ENCODE peak calls at places on chromosomes 2 and 18, in five cellular contexts. E is left lung, A is choroid plexus epithelial cell, Y is ovary, V is right atrium auricular region. N is an unnamed sample.

GRCh38 chr2:123514808-123515207 is 510.3 kb upstream of the CNTNAP5 start:
- DNase-seq in E (no peak), A (no peak), Y (no peak), V (no peak), N (no peak)

GRCh38 chr2:167761465-167762136 is 485.8 kb downstream of the STK39 start:
- DNase-seq in E (no peak), A (no peak), Y (no peak), V (no peak), N (no peak)

GRCh38 chr18:48179005-48179404 is 230.2 kb downstream of the ZBTB7C start:
- DNase-seq in E (no peak), A (no peak), Y (no peak), V (no peak), N (no peak)

GRCh38 chr2:136131484-136131960 is 13.6 kb upstream of the CXCR4 start:
- DNase-seq in E (no peak), A (no peak), Y (no peak), V (no peak), N (no peak)

GRCh38 chr2:10733584-10733958 is 12.1 kb downstream of the ATP6V1C2 start:
- DNase-seq in E (no peak), A (peak; percentile 24), Y (no peak), V (no peak), N (no peak)

GRCh38 chr2:165307317-165307716 is 68.1 kb downstream of the SCN2A start:
- DNase-seq in E (no peak), A (no peak), Y (no peak), V (no peak), N (no peak)

GRCh38 chr2:196801578-196801977 is 2.1 kb upstream of the GTF3C3 start:
- DNase-seq in E (no peak), A (no peak), Y (no peak), V (no peak), N (peak; percentile 32)

GRCh38 chr18:27363918-27364317 is 178.8 kb upstream of the CHST9 start:
- DNase-seq in E (no peak), A (peak; percentile 43), Y (no peak), V (no peak), N (peak; percentile 20)

GRCh38 chr2:234980476-234981187 is 28.8 kb downstream of the SH3BP4 start:
- DNase-seq in E (no peak), A (peak; percentile 57), Y (no peak), V (no peak), N (peak; percentile 72)

GRCh38 chr2:170467568-170468422 is 247.3 kb upstream of the SP5 start:
- DNase-seq in E (no peak), A (no peak), Y (no peak), V (no peak), N (no peak)

GRCh38 chr2:37984589-37984988 is 59.5 kb downstream of the RMDN2 start:
- DNase-seq in E (no peak), A (peak; percentile 67), Y (no peak), V (no peak), N (peak; percentile 54)

GRCh38 chr18:23378470-23378764 is 74.7 kb upstream of the RIOK3 start:
- DNase-seq in E (no peak), A (peak; percentile 34), Y (no peak), V (no peak), N (peak; percentile 38)

GRCh38 chr2:18219676-18220075 is 340.8 kb downstream of the RDH14 start:
- DNase-seq in E (no peak), A (peak; percentile 48), Y (no peak), V (no peak), N (no peak)
- TF ChIP-seq CTCF in E (no peak), A (peak; percentile 65), Y (no peak), V (no peak), N (peak; percentile 30)

DNA sequence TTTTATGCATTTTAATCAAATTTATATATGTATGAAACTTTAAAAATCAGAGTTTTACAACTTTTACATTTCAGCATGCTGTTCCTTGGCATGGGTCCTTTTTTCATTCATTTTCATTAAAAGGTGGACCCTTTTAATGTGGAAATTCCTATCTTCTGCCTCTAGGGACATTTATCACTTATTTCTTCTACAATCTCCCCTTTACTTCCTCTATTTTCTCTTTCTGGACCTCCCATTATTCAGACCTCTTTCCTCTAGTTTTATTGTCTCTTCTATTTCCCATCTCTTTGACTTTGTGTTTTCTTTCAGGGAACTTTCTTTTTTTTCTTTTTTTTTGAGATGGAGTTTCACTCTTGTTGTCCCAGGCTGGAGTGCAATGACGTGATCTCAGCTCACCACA is 5.7 kb downstream of the PROC start:
- DNase-seq in E (no peak), A (no peak), Y (no peak), V (no peak), N (no peak)
- H3K4me3 ChIP-seq in E (no peak overlapping the region), A (peak overlapping the region; percentile 44), Y (no peak overlapping the region), V (no peak overlapping the region), N (peak overlapping the region; percentile 31)

DNA sequence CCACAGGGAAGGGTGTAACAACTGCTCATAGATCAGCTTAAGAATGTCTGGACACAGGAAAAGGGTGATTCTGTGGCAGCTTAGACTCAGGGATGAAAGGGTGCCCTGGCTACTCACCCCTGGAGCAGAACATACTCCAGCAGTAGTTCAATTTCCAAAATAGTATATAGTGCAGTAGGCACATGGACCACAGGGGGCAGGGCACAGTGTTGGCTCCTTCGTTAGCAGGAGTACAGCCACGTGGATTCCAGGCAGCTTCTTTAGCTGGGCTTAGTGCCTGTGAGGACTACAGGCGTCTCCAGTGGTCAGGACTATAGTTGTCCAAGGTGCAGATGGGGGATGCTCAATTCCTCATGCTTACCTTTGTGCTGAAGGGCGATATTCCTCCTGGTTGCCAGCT is 277.5 kb upstream of the DDX18 start:
- DNase-seq in E (no peak), A (no peak), Y (no peak), V (no peak), N (no peak)
- TF ChIP-seq CTCF in E (no peak), A (no peak), Y (no peak), V (no peak), N (no peak)

DNA sequence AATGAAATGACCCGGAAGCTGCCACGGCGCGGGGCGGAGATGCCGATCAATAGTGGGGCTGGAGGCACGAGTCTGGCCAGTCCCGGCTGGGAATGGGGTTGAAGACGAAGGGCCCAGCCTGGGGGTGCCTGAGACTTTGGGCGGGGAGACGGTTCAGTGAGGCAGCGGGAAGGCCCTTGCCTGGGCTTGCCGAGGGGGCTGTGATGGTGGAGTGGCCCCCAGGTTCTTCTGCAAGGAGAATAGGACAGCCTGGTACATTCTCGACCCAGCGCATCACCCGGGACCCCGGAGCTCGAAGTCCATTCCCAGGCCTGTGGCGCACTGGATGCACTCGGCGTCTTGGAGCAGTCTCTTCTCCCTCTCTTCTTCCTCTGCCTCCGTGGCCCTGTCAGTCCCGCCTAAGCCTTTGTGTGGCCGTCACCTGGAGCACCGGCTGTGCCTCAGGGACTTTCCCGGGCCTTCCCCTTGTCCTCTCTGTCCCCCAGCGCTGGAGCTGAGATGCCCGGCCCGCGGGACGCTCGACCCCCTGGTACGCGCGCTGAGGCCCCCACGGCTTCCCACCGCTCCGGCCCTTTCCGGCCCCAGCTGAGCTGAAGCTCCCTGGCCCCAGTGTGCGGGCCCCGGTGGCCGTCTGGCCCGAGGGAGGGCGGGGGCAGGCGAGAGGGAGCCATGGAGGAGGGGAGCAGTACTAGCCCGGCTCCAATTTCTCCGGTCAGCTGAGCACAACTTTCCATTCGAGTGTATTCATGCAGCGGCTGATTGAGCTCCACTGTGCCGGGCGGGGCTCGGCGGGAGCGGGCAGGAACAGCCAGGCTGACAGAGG is 8.0 kb downstream of the SIX3 start:
- DNase-seq in E (peak; percentile 64), A (peak; percentile 75), Y (no peak), V (no peak), N (peak; percentile 45)
- H3K4me3 ChIP-seq in E (no peak overlapping the region), A (peak overlapping the region; percentile 39), Y (no peak overlapping the region), V (no peak overlapping the region), N (peak overlapping the region; percentile 3)

DNA sequence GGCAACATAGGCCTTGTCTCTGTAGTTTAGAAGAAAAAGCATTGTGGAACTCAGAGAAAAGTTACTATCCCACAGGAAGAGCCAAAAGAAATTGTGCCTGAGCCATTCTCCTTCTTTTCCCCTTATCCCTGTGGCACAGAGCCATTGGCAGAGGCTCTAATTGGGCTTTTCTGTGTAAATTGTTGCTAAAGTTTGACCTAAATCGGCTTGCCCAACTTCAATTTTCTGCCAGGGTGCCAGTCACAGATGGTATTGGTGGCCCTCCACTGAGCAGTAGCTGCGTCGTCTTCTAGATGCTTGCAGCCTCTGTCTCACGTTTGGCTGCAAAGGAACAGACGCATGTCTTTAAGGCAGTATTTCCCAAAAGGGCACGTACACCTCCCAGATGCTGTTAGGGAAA is 30.3 kb downstream of the ZNF532 start:
- DNase-seq in E (no peak), A (no peak), Y (no peak), V (no peak), N (no peak)
- TF ChIP-seq CTCF in E (no peak), A (no peak), Y (no peak), V (no peak), N (no peak)

GRCh38 chr2:219405958-219406860 is 12.0 kb upstream of the DES start:
- DNase-seq in E (no peak), A (no peak), Y (no peak), V (no peak), N (no peak)
- H3K4me3 ChIP-seq in E (no peak overlapping the region), A (no peak overlapping the region), Y (no peak overlapping the region), V (no peak overlapping the region), N (no peak overlapping the region)

N was measured in astrocyte of the spinal cord.